ENCODE peak calls at places on chromosomes 6 and 20, in nine cellular contexts. Z is fibroblast of pulmonary artery, N is gastrocnemius medialis, B is breast epithelium, H is OCI-LY7, F is BJ, E is AG10803, C is endothelial cell of umbilical vein, Y is fibroblast of lung. J is an unnamed sample.

GRCh38 chr20:23164176-23164601 is 78.1 kb upstream of the CD93 start:
- DNase-seq in Z (no peak), N (no peak), B (no peak), H (no peak), F (no peak), E (no peak), C (no peak), Y (no peak), J (no peak)

GRCh38 chr6:71452709-71453108 is 164.1 kb downstream of the OGFRL1 start:
- DNase-seq in Z (no peak), N (no peak), B (no peak), H (no peak), F (no peak), E (no peak), C (no peak), Y (no peak), J (no peak)

GRCh38 chr6:116547358-116547757 is 1.9 kb upstream of the TRAPPC3L start:
- DNase-seq in Z (no peak), N (no peak), B (no peak), H (no peak), F (no peak), E (no peak), C (no peak), Y (no peak), J (no peak)

GRCh38 chr20:10643560-10643873 is 30.3 kb downstream of the JAG1 start:
- DNase-seq in Z (no peak), N (no peak), B (no peak), H (no peak), F (no peak), E (no peak), C (no peak), Y (no peak), J (no peak)

GRCh38 chr20:6277661-6278060 is 154.8 kb upstream of the FERMT1 start:
- DNase-seq in Z (peak), N (no peak), B (no peak), H (no peak), F (no peak), E (no peak), C (peak), Y (peak), J (no peak)

GRCh38 chr6:137342607-137343186 is 123.5 kb upstream of the IFNGR1 start:
- DNase-seq in Z (no peak), N (no peak), B (no peak), H (no peak), F (no peak), E (no peak), C (no peak), Y (peak), J (no peak)

GRCh38 chr6:149896491-149896890 is 1.4 kb downstream of the RAET1E start:
- DNase-seq in Z (peak), N (no peak), B (no peak), H (no peak), F (no peak), E (peak), C (peak), Y (no peak), J (no peak)

GRCh38 chr6:22147983-22148797 is 148.6 kb downstream of the PRL start:
- DNase-seq in Z (peak), N (no peak), B (no peak), H (no peak), F (peak), E (peak), C (peak), Y (peak), J (no peak)

GRCh38 chr6:155782320-155782730 is 326.7 kb upstream of the NOX3 start:
- DNase-seq in Z (peak), N (no peak), B (peak), H (no peak), F (peak), E (peak), C (peak), Y (peak), J (no peak)

GRCh38 chr6:148395583-148396101 is 53.0 kb downstream of the SASH1 start:
- DNase-seq in Z (no peak), N (peak), B (peak), H (no peak), F (no peak), E (peak), C (peak), Y (no peak), J (no peak)

GRCh38 chr6:15464211-15464725 is 198.6 kb downstream of the DTNBP1 start:
- DNase-seq in Z (no peak), N (no peak), B (no peak), H (peak), F (no peak), E (peak), C (peak), Y (no peak), J (peak)

GRCh38 chr6:43093361-43094289 is 17.5 kb downstream of the PTK7 start:
- DNase-seq in Z (peak), N (peak), B (peak), H (no peak), F (peak), E (peak), C (peak), Y (peak), J (no peak)

GRCh38 chr20:35077872-35078271 is 14.7 kb downstream of the TRPC4AP start:
- DNase-seq in Z (no peak), N (no peak), B (no peak), H (no peak), F (no peak), E (no peak), C (no peak), Y (no peak), J (no peak)

GRCh38 chr20:3820048-3820900 is at the start of gene AP5S1:
- DNase-seq in Z (peak), N (peak), B (peak), H (peak), F (peak), E (peak), C (peak), Y (peak), J (peak)

GRCh38 chr6:169236988-169237387 is 16.7 kb downstream of the THBS2 start:
- DNase-seq in Z (no peak), N (no peak), B (no peak), H (no peak), F (no peak), E (no peak), C (no peak), Y (no peak), J (no peak)

GRCh38 chr20:46895906-46896242 is 1.2 kb downstream of the EYA2 start:
- DNase-seq in Z (no peak), N (no peak), B (no peak), H (no peak), F (no peak), E (no peak), C (no peak), Y (no peak), J (no peak)

GRCh38 chr6:136525586-136526195 is 24.5 kb downstream of the MAP7 start:
- DNase-seq in Z (peak), N (no peak), B (no peak), H (no peak), F (no peak), E (peak), C (no peak), Y (no peak), J (no peak)

GRCh38 chr6:111591370-111591900 is 14.2 kb downstream of the TRAF3IP2 start:
- DNase-seq in Z (peak), N (peak), B (peak), H (no peak), F (peak), E (peak), C (peak), Y (peak), J (no peak)
- TF ChIP-seq CTCF in Z (no peak), N (no peak), B (no peak), H (no peak), F (no peak), E (no peak), C (no peak), Y (no peak), J (no peak)

GRCh38 chr20:62500237-62500864 is 24.6 kb upstream of the GATA5 start:
- DNase-seq in Z (peak), N (peak), B (peak), H (peak), F (no peak), E (peak), C (peak), Y (peak), J (peak)
- TF ChIP-seq CTCF in Z (peak), N (peak), B (peak), H (peak), F (peak), E (peak), C (peak), Y (peak), J (peak)

DNA sequence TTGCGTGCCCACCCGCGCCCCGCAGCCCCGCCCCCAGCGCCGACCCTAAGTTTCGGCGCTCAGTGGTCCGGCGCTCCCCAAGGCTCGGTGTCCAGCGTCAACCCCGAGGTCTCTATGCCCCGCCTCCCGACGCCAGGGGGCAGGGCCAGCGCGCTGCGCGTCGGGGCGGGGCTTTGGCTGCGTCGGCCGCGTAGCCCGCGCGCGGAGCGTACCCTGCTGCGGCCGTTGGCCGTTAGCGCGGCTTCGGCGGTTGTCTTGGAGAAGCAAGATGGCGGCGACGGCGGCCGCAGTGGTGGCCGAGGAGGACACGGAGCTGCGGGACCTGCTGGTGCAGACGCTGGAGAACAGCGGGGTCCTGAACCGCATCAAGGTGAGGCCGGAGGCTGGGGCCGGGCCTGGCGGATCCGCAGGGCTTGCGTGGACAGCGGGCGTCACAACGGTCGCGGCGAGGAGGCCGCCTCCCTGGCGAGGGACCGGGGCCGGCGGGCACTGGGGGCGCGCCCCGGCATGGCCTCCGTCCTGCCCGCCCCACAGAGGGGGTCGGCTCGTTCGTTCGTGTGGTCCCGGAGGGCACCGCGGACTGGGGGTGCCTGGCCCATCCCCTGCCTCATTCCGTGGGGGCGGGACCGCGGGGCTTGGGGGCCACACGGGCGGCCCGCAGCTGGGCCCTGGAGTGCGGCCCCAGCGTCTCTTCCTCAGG is at the start of gene CEP43:
- DNase-seq in Z (peak), N (peak), B (peak), H (peak), F (peak), E (peak), C (peak), Y (peak), J (peak)
- TF ChIP-seq CTCF in Z (no peak), N (peak), B (no peak), H (peak), F (no peak), E (no peak), C (no peak), Y (no peak), J (no peak)

DNA sequence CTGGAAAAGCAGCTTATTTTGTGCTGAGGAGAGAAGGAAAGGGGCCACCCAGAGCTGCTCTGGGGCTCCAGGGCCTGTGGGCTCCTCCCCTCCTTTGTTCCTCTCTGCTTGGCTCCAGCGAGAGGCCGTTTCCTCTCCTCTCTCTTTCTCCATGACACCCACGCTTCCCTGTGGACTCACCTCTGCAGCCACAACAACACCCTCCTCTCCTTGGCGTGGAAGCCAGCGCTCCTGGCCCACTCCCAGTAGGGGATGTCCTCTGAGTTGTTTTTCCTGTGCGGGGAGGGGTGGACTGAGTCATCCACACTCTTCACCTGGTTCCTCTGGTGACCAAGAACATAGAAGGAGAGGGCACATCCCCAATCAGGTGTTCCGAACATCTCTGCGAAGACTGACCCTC is 4.9 kb upstream of the CDSN start:
- DNase-seq in Z (peak), N (no peak), B (peak), H (no peak), F (no peak), E (no peak), C (peak), Y (no peak), J (no peak)
- TF ChIP-seq CTCF in Z (no peak), N (no peak), B (no peak), H (no peak), F (no peak), E (no peak), C (no peak), Y (no peak), J (no peak)

DNA sequence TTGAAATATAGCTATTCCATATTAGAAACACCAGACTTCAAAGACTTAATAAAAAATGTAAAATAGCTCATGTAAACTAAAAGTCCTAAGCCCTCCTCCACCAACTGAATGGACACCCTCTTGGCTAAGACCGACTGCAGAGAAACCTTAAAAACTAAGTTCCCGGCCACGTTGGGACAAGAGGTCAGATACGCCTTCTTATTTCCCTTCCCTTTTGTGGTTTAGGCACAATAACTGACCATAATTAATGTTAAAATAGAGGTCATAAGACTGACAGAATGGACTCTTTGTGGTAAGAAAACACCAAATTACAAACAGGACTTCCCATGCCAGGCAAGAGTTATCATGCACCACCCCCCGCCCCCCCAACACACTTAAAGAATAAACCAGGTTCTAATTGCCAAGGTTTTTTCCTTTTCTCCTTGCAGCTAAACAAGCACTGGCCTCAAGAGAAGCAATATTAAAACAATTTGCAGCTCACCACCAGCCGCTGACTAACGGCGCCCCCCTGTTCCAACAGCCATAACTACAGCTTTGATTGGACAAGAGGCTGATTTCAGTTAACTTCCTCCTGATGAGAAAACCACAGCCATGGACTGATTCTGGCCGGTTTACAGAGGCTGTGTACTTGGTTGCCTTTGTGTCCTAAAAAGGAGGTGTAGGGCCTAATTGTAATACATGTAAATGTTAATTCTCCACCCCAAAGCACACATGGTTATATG is 10.7 kb upstream of the LAMP5 start:
- DNase-seq in Z (no peak), N (no peak), B (no peak), H (no peak), F (no peak), E (peak), C (no peak), Y (peak), J (no peak)
- TF ChIP-seq CTCF in Z (no peak), N (no peak), B (no peak), H (peak), F (no peak), E (peak), C (no peak), Y (peak), J (no peak)

GRCh38 chr6:146050168-146050567 is 21.3 kb downstream of the GRM1 start:
- DNase-seq in Z (no peak), N (no peak), B (no peak), H (no peak), F (no peak), E (no peak), C (no peak), Y (no peak), J (no peak)
- TF ChIP-seq CTCF in Z (no peak), N (no peak), B (no peak), H (no peak), F (no peak), E (no peak), C (no peak), Y (no peak), J (no peak)

GRCh38 chr6:100376103-100376502 is 88.6 kb downstream of the SIM1 start:
- DNase-seq in Z (no peak), N (no peak), B (no peak), H (no peak), F (no peak), E (no peak), C (no peak), Y (no peak), J (no peak)

GRCh38 chr6:100372326-100372725 is 92.4 kb downstream of the SIM1 start:
- DNase-seq in Z (no peak), N (no peak), B (no peak), H (no peak), F (no peak), E (peak), C (no peak), Y (no peak), J (no peak)

GRCh38 chr6:100371591-100371990 is 93.1 kb downstream of the SIM1 start:
- DNase-seq in Z (no peak), N (no peak), B (no peak), H (no peak), F (no peak), E (no peak), C (no peak), Y (no peak), J (no peak)

GRCh38 chr6:100366419-100366818 is 98.3 kb downstream of the SIM1 start:
- DNase-seq in Z (peak), N (no peak), B (no peak), H (no peak), F (no peak), E (peak), C (peak), Y (peak), J (no peak)

DNA sequence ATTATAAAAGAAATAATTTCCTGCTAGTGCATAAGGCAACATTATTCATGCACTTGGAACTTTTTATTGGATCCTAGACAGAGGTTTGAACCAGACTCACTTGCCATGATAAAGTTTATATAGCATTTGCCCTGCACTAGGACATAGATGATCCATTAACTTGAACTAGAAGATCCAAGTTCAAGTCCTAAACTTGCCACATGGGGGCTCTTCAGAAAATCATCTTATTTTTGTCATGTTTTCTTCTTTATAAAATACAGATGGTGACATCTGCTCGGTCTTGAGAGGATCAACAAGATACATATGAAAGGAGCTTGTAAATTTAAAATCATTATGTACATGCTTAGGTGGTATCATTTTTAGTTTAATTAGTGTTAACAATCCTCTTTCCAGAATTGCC is 94.5 kb downstream of the SIM1 start:
- DNase-seq in Z (no peak), N (no peak), B (no peak), H (peak), F (no peak), E (no peak), C (no peak), Y (no peak), J (no peak)
- TF ChIP-seq CTCF in Z (peak), N (no peak), B (no peak), H (peak), F (peak), E (peak), C (peak), Y (peak), J (no peak)

DNA sequence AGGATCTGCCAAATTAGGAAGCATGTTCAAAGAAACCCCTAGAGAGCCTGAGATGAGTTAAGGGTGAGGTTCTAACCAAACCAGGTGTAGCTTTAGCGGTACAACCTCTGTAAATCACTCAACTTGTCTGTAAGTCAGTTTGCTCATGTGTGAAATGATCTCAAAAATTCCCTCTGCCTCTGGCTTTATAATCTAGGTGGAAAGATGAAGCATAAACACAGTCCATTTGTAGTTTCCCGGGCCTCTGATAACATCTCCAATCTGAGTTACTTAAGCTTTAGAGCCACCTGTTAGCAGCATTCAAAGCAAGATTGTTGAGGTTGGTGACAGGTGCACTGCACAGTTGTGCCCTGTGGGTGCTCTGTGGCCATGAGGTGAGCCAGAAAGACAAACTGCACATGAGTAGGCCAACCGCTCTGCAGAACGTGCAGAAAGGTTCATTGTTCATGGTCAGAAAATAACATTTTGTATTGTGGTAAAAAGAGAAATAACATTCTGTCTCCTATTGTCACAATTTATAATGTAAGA is 53.7 kb downstream of the MOCS1 start:
- DNase-seq in Z (no peak), N (no peak), B (no peak), H (no peak), F (no peak), E (no peak), C (no peak), Y (no peak), J (no peak)
- TF ChIP-seq CTCF in Z (no peak), N (no peak), B (no peak), H (no peak), F (no peak), E (no peak), C (no peak), Y (no peak), J (no peak)

DNA sequence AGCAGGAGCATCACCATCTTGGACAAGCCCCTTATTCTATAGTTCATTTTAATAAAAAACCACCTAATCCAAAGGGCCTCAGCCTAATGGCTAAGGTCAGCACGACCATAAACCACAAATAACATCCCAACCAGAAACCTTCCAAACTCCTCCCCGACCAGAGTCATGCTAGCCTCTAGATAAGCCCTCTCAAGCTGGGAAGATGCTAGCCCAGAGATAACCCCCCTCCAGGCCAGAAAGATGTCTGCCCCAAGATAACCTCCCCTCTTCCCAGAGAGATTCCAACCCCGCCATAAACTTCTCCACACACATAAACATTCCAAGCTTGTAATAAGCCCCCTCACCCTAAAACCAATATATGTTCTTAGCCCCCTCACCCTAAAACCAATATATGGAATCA is 38.5 kb upstream of the OR14J1 start:
- DNase-seq in Z (no peak), N (no peak), B (no peak), H (no peak), F (no peak), E (no peak), C (no peak), Y (no peak), J (no peak)
- TF ChIP-seq CTCF in Z (no peak), N (no peak), B (no peak), H (no peak), F (no peak), E (no peak), C (no peak), Y (no peak), J (no peak)

J was measured in GM10248.